ENCODE peak calls at places on chromosome 6, in four cellular contexts. One of them, this sample, is unnamed.
A peak's percentile ranks its signal among the peaks of the same experiment; 100 is the strongest.

GRCh38 chr6:143536461-143536865 is 24.9 kb upstream of the FUCA2 start:
- DNase-seq in dorsolateral prefrontal cortex: no peak
- DNase-seq in kidney epithelial cell: no peak
- DNase-seq in aorta: peak; percentile 85
- DNase-seq in this sample: peak; percentile 71

GRCh38 chr6:25193147-25193864 is 85.9 kb upstream of the CARMIL1 start:
- DNase-seq in dorsolateral prefrontal cortex: no peak
- DNase-seq in kidney epithelial cell: peak; percentile 79
- DNase-seq in aorta: no peak
- DNase-seq in this sample: no peak

GRCh38 chr6:38209291-38209865 is 389.9 kb downstream of the ZFAND3 start:
- DNase-seq in dorsolateral prefrontal cortex: no peak
- DNase-seq in kidney epithelial cell: no peak
- DNase-seq in aorta: no peak
- DNase-seq in this sample: no peak

GRCh38 chr6:11911535-11911934 is 100.6 kb upstream of the HIVEP1 start:
- DNase-seq in dorsolateral prefrontal cortex: no peak
- DNase-seq in kidney epithelial cell: no peak
- DNase-seq in aorta: no peak
- DNase-seq in this sample: no peak

GRCh38 chr6:98871057-98871456 is 36.7 kb downstream of the POU3F2 start:
- DNase-seq in dorsolateral prefrontal cortex: no peak
- DNase-seq in kidney epithelial cell: no peak
- DNase-seq in aorta: no peak
- DNase-seq in this sample: no peak

GRCh38 chr6:26033132-26033941 is 53.9 kb upstream of the HFE start:
- DNase-seq in dorsolateral prefrontal cortex: no peak
- DNase-seq in kidney epithelial cell: peak; percentile 93
- DNase-seq in aorta: peak; percentile 86
- DNase-seq in this sample: peak; percentile 80

GRCh38 chr6:3159805-3160781 is 2.7 kb upstream of the TUBB2A start:
- DNase-seq in dorsolateral prefrontal cortex: no peak
- DNase-seq in kidney epithelial cell: no peak
- DNase-seq in aorta: peak; percentile 77
- DNase-seq in this sample: peak; percentile 62

GRCh38 chr6:9890469-9890868 is 524.4 kb downstream of the TFAP2A start:
- DNase-seq in dorsolateral prefrontal cortex: no peak
- DNase-seq in kidney epithelial cell: no peak
- DNase-seq in aorta: no peak
- DNase-seq in this sample: no peak

GRCh38 chr6:140062042-140063041 is 687.9 kb upstream of the CITED2 start:
- DNase-seq in dorsolateral prefrontal cortex: no peak
- DNase-seq in kidney epithelial cell: peak; percentile 80
- DNase-seq in aorta: peak; percentile 68
- DNase-seq in this sample: no peak

GRCh38 chr6:40325791-40326190 is 261.4 kb downstream of the LRFN2 start:
- DNase-seq in dorsolateral prefrontal cortex: no peak
- DNase-seq in kidney epithelial cell: no peak
- DNase-seq in aorta: no peak
- DNase-seq in this sample: no peak

GRCh38 chr6:125747589-125748533 is 1.6 kb upstream of the HEY2 start:
- DNase-seq in dorsolateral prefrontal cortex: peak; percentile 44
- DNase-seq in kidney epithelial cell: no peak
- DNase-seq in aorta: peak; percentile 87
- DNase-seq in this sample: peak; percentile 59

GRCh38 chr6:37860226-37860839 is 40.8 kb downstream of the ZFAND3 start:
- DNase-seq in dorsolateral prefrontal cortex: no peak
- DNase-seq in kidney epithelial cell: no peak
- DNase-seq in aorta: no peak
- DNase-seq in this sample: no peak

GRCh38 chr6:43916924-43917877 is 147.2 kb downstream of the VEGFA start:
- DNase-seq in dorsolateral prefrontal cortex: no peak
- DNase-seq in kidney epithelial cell: no peak
- DNase-seq in aorta: no peak
- DNase-seq in this sample: peak; percentile 53

GRCh38 chr6:170227521-170227983 is 63.3 kb downstream of the DLL1 start:
- DNase-seq in dorsolateral prefrontal cortex: no peak
- DNase-seq in kidney epithelial cell: no peak
- DNase-seq in aorta: peak; percentile 57
- DNase-seq in this sample: no peak

GRCh38 chr6:113857565-113858066 is 471 bp downstream of the MARCKS start:
- DNase-seq in dorsolateral prefrontal cortex: no peak
- DNase-seq in kidney epithelial cell: no peak
- DNase-seq in aorta: no peak
- DNase-seq in this sample: peak; percentile 51

GRCh38 chr6:127586372-127586771 is 9.4 kb downstream of the C6orf58 start:
- DNase-seq in dorsolateral prefrontal cortex: no peak
- DNase-seq in kidney epithelial cell: no peak
- DNase-seq in aorta: no peak
- DNase-seq in this sample: no peak

GRCh38 chr6:47044418-47044817 is 2.3 kb upstream of the ADGRF1 start:
- DNase-seq in dorsolateral prefrontal cortex: no peak
- DNase-seq in kidney epithelial cell: peak; percentile 79
- DNase-seq in aorta: no peak
- DNase-seq in this sample: no peak

GRCh38 chr6:122631571-122632249 is 21.5 kb downstream of the PKIB start:
- DNase-seq in dorsolateral prefrontal cortex: no peak
- DNase-seq in kidney epithelial cell: no peak
- DNase-seq in aorta: no peak
- DNase-seq in this sample: no peak

GRCh38 chr6:11584264-11584663 is 46.7 kb downstream of the TMEM170B start:
- DNase-seq in dorsolateral prefrontal cortex: no peak
- DNase-seq in kidney epithelial cell: no peak
- DNase-seq in aorta: no peak
- DNase-seq in this sample: no peak

GRCh38 chr6:24117016-24117415 is 9.0 kb upstream of the NRSN1 start:
- DNase-seq in dorsolateral prefrontal cortex: no peak
- DNase-seq in kidney epithelial cell: peak; percentile 79
- DNase-seq in aorta: no peak
- DNase-seq in this sample: no peak

GRCh38 chr6:3619201-3619600 is 132.3 kb downstream of the PXDC1 start:
- DNase-seq in dorsolateral prefrontal cortex: no peak
- DNase-seq in kidney epithelial cell: no peak
- DNase-seq in aorta: no peak
- DNase-seq in this sample: no peak

GRCh38 chr6:85679445-85680123 is 36.9 kb upstream of the SYNCRIP start:
- DNase-seq in dorsolateral prefrontal cortex: no peak
- DNase-seq in kidney epithelial cell: no peak
- DNase-seq in aorta: no peak
- DNase-seq in this sample: no peak

GRCh38 chr6:26333458-26334297 is 31.3 kb upstream of the BTN3A2 start:
- DNase-seq in dorsolateral prefrontal cortex: no peak
- DNase-seq in kidney epithelial cell: no peak
- DNase-seq in aorta: no peak
- DNase-seq in this sample: no peak

DNA sequence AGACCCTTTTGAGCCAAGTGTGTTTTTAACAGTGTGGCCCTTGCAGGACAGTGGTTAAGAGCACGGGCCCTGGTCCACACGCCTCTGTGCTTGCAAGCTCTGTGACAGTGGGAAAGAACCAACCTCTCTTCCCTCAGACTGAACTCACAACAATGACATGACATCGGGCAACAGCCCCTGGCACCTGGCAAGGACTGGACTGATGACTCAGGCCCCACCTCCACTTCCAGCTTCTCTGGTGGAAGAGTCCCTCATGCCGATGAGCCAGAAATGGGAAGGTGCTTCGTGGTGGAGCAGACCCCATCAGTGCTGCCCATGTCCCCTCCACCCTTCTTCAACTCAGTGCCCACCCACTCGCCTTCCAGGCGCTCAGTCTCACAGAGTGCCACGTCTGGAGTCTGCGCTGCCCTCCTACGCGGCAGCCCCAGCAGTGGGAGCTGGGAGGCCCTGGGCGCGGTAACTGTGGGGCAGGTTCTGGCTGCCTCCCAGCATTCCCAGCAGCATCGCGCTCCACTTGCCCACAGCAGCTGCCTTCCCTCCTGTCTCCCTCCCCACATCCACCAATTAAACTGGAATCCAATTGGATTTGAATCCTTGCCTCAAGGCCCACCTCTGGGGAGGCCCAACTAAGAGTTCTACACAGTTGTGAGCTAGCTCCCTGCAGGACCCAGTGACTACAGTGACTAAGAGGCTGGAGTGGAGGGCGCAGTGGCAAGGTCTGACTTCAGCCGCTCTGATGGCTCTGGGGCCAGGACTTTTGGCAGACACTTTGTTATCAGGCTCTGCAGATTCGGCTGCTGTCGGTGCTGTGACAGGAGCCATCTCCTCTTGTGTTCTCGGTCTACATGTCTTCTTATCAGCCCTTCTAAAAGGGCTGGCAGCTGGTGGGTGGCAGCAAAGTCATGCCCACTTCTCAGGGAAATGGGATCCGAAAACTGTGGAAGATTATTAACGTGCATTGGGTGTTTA is 156.8 kb upstream of the MLN start:
- DNase-seq in dorsolateral prefrontal cortex: no peak
- DNase-seq in kidney epithelial cell: no peak
- DNase-seq in aorta: peak; percentile 67
- DNase-seq in this sample: no peak
- H3K27me3 ChIP-seq in dorsolateral prefrontal cortex: no peaks in the 10 kb centered on the region
- H3K27me3 ChIP-seq in kidney epithelial cell: peaks cover 9% of the 10 kb centered on the region
- H3K27me3 ChIP-seq in aorta: no peaks in the 10 kb centered on the region
- H3K27me3 ChIP-seq in this sample: peaks cover 4% of the 10 kb centered on the region

GRCh38 chr6:7528565-7528964 is 12.9 kb upstream of the DSP start:
- DNase-seq in dorsolateral prefrontal cortex: no peak
- DNase-seq in kidney epithelial cell: peak; percentile 43
- DNase-seq in aorta: no peak
- DNase-seq in this sample: no peak
- H3K27me3 ChIP-seq in dorsolateral prefrontal cortex: peaks cover 7% of the 10 kb centered on the region
- H3K27me3 ChIP-seq in kidney epithelial cell: no peaks in the 10 kb centered on the region
- H3K27me3 ChIP-seq in aorta: no peaks in the 10 kb centered on the region
- H3K27me3 ChIP-seq in this sample: peaks cover 31% of the 10 kb centered on the region

GRCh38 chr6:1607236-1607556 is 2.5 kb upstream of the FOXC1 start:
- DNase-seq in dorsolateral prefrontal cortex: no peak
- DNase-seq in kidney epithelial cell: no peak
- DNase-seq in aorta: no peak
- DNase-seq in this sample: no peak
- H3K27me3 ChIP-seq in dorsolateral prefrontal cortex: peaks cover 74% of the 10 kb centered on the region
- H3K27me3 ChIP-seq in kidney epithelial cell: peaks cover 26% of the 10 kb centered on the region
- H3K27me3 ChIP-seq in aorta: no peaks in the 10 kb centered on the region
- H3K27me3 ChIP-seq in this sample: peaks cover 87% of the 10 kb centered on the region

DNA sequence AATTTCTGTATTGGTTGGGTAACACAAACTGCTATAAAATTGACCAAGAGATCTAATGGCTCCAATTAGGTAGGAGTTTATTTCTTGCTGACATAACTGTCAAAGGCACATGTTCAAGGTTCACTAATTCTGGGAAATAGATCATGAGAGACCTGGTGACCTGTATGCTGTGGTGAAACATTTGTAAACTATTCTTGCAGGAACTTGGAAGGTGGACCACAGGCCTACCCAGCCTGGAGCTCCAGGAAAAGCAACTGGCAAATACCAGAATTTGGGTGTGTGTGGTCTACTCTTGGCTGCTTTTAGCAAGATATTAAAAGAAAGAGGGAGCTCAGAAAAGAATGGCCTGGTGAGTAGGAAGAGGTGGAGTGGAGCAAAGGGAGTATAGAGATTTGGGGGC is 184.6 kb downstream of the QKI start:
- DNase-seq in dorsolateral prefrontal cortex: no peak
- DNase-seq in kidney epithelial cell: no peak
- DNase-seq in aorta: no peak
- DNase-seq in this sample: no peak
- H3K27me3 ChIP-seq in dorsolateral prefrontal cortex: no peaks in the 10 kb centered on the region
- H3K27me3 ChIP-seq in kidney epithelial cell: no peaks in the 10 kb centered on the region
- H3K27me3 ChIP-seq in aorta: no peaks in the 10 kb centered on the region
- H3K27me3 ChIP-seq in this sample: no peaks in the 10 kb centered on the region

GRCh38 chr6:129767776-129768490 is 58.0 kb upstream of the ARHGAP18 start:
- DNase-seq in dorsolateral prefrontal cortex: no peak
- DNase-seq in kidney epithelial cell: no peak
- DNase-seq in aorta: no peak
- DNase-seq in this sample: no peak

GRCh38 chr6:129765008-129765407 is 55.0 kb upstream of the ARHGAP18 start:
- DNase-seq in dorsolateral prefrontal cortex: no peak
- DNase-seq in kidney epithelial cell: no peak
- DNase-seq in aorta: no peak
- DNase-seq in this sample: no peak

DNA sequence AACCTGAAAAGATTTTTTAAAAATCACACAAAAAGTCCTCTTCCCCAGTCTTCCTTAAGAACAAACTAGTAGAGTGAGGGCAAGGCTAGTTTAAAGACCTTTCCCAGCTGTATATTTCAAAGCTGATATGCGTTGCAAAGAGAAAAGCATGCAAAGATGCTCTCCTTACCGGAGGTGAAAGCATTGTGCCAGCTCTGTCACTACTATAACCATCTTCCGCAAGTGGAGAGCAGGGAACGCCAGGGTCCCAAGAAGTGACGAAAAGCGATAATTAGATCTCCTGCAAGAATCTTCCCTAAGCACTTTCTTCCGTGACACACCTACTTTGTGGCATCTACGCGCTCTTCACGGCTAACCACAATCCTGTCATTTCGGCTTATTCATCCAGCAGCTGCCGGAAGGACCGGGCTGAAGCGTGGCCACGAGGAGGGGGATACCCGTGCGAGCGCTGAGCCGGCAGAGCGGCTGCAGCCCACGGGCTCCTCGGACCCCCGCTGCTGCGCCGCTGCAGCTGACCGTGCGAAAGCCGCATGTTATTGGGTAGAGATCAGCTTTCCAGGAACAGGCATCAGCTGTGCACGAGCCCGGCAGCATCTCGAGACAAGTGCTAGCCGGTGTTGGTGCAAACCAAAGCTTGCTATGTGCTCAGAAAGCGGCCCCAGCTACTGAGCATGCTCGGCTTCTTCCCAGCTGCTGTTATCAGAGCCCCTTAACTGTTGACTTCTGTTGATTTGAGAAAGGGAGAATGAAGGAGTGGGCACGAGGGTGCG is 57.2 kb upstream of the ARHGAP18 start:
- DNase-seq in dorsolateral prefrontal cortex: peak; percentile 44
- DNase-seq in kidney epithelial cell: no peak
- DNase-seq in aorta: peak; percentile 72
- DNase-seq in this sample: peak; percentile 51
- H3K27me3 ChIP-seq in dorsolateral prefrontal cortex: no peaks in the 10 kb centered on the region
- H3K27me3 ChIP-seq in kidney epithelial cell: no peaks in the 10 kb centered on the region
- H3K27me3 ChIP-seq in aorta: peaks cover 4% of the 10 kb centered on the region
- H3K27me3 ChIP-seq in this sample: peaks cover 39% of the 10 kb centered on the region

GRCh38 chr6:100468013-100468622 is 3.4 kb upstream of the SIM1 start:
- DNase-seq in dorsolateral prefrontal cortex: no peak
- DNase-seq in kidney epithelial cell: no peak
- DNase-seq in aorta: no peak
- DNase-seq in this sample: no peak
- H3K27me3 ChIP-seq in dorsolateral prefrontal cortex: peaks cover 86% of the 10 kb centered on the region
- H3K27me3 ChIP-seq in kidney epithelial cell: peaks cover 50% of the 10 kb centered on the region
- H3K27me3 ChIP-seq in aorta: no peaks in the 10 kb centered on the region
- H3K27me3 ChIP-seq in this sample: peaks cover 84% of the 10 kb centered on the region

DNA sequence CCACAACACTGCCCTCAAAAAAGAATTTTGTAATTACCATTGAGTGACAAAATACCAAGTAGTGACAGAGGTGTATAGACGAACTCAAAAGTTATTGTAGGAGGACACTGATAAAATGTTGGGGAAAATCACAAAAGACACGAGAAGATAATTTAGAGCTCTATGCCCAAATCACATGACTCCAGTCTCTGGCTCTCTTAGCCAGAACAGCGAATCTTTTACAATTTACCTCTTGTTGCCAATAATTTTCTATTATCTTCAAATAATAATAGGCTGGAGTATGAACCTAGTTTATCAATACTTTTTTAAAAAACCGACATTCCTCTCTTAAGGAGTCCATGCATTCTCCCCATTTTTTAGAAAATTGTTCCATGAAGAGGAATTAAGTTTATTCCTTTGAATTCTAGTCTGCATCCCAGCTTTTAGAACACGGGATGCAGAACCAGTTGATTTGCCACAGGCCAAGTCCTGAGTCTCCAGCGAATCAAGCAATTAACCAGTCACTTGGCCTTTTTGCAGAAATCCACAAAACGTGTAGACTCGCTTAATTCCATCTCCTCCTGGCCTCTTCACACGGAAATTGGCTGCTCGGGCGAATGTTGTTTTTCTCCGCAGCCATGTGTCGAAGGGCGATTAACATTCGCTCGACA is 507 bp upstream of the RIPPLY2 start:
- DNase-seq in dorsolateral prefrontal cortex: no peak
- DNase-seq in kidney epithelial cell: no peak
- DNase-seq in aorta: no peak
- DNase-seq in this sample: no peak
- H3K27me3 ChIP-seq in dorsolateral prefrontal cortex: no peaks in the 10 kb centered on the region
- H3K27me3 ChIP-seq in kidney epithelial cell: peaks cover 20% of the 10 kb centered on the region
- H3K27me3 ChIP-seq in aorta: no peaks in the 10 kb centered on the region
- H3K27me3 ChIP-seq in this sample: peaks cover 45% of the 10 kb centered on the region

This sample was measured in lower lobe of right lung.